ENCODE peak calls at places on chromosomes 5 and 9, in five cellular contexts. One of them, this sample, is unnamed. For H3K4me1, the result is how much of the 10 kb centered on the place peaks cover.

GRCh38 chr9:12133416-12133815 is 559.8 kb upstream of the TYRP1 start:
- DNase-seq in IMR-90: no peak
- DNase-seq in mesendoderm: no peak
- DNase-seq in PC-3: no peak
- DNase-seq in HepG2: no peak
- DNase-seq in this sample: no peak

GRCh38 chr5:146952168-146952567 is 73.6 kb upstream of the PPP2R2B start:
- DNase-seq in IMR-90: no peak
- DNase-seq in mesendoderm: no peak
- DNase-seq in PC-3: no peak
- DNase-seq in HepG2: no peak
- DNase-seq in this sample: no peak

GRCh38 chr5:91378683-91379601 is 4.2 kb downstream of the ARRDC3 start:
- DNase-seq in IMR-90: no peak
- DNase-seq in mesendoderm: peak
- DNase-seq in PC-3: peak
- DNase-seq in HepG2: no peak
- DNase-seq in this sample: no peak

GRCh38 chr9:29437515-29437914 is 1864.2 kb upstream of the C9orf72 start:
- DNase-seq in IMR-90: no peak
- DNase-seq in mesendoderm: no peak
- DNase-seq in PC-3: peak
- DNase-seq in HepG2: no peak
- DNase-seq in this sample: no peak

GRCh38 chr9:98280574-98280973 is 25.1 kb upstream of the TBC1D2 start:
- DNase-seq in IMR-90: no peak
- DNase-seq in mesendoderm: peak
- DNase-seq in PC-3: no peak
- DNase-seq in HepG2: no peak
- DNase-seq in this sample: peak

GRCh38 chr9:19154135-19154612 is 26.9 kb upstream of the PLIN2 start:
- DNase-seq in IMR-90: peak
- DNase-seq in mesendoderm: peak
- DNase-seq in PC-3: no peak
- DNase-seq in HepG2: peak
- DNase-seq in this sample: no peak

GRCh38 chr5:52692618-52693017 is 95.1 kb upstream of the ITGA1 start:
- DNase-seq in IMR-90: peak
- DNase-seq in mesendoderm: no peak
- DNase-seq in PC-3: no peak
- DNase-seq in HepG2: no peak
- DNase-seq in this sample: no peak

GRCh38 chr9:26234865-26235264 is 556.6 kb upstream of the TUSC1 start:
- DNase-seq in IMR-90: peak
- DNase-seq in mesendoderm: no peak
- DNase-seq in PC-3: no peak
- DNase-seq in HepG2: no peak
- DNase-seq in this sample: no peak

GRCh38 chr5:160787247-160787646 is 64.8 kb downstream of the ATP10B start:
- DNase-seq in IMR-90: no peak
- DNase-seq in mesendoderm: peak
- DNase-seq in PC-3: peak
- DNase-seq in HepG2: peak
- DNase-seq in this sample: peak

GRCh38 chr9:126791406-126792230 is 13.2 kb upstream of the ZBTB43 start:
- DNase-seq in IMR-90: peak
- DNase-seq in mesendoderm: peak
- DNase-seq in PC-3: peak
- DNase-seq in HepG2: peak
- DNase-seq in this sample: no peak

GRCh38 chr5:6545770-6546690 is 86.8 kb downstream of the NSUN2 start:
- DNase-seq in IMR-90: no peak
- DNase-seq in mesendoderm: no peak
- DNase-seq in PC-3: no peak
- DNase-seq in HepG2: no peak
- DNase-seq in this sample: peak

GRCh38 chr5:112228672-112229071 is 190.4 kb downstream of the EPB41L4A start:
- DNase-seq in IMR-90: peak
- DNase-seq in mesendoderm: peak
- DNase-seq in PC-3: peak
- DNase-seq in HepG2: no peak
- DNase-seq in this sample: peak

GRCh38 chr5:170120576-170120975 is 14.9 kb downstream of the FOXI1 start:
- DNase-seq in IMR-90: peak
- DNase-seq in mesendoderm: no peak
- DNase-seq in PC-3: peak
- DNase-seq in HepG2: no peak
- DNase-seq in this sample: no peak

GRCh38 chr5:134550271-134551214 is 25.1 kb downstream of the JADE2 start:
- DNase-seq in IMR-90: peak
- DNase-seq in mesendoderm: no peak
- DNase-seq in PC-3: no peak
- DNase-seq in HepG2: no peak
- DNase-seq in this sample: no peak

GRCh38 chr5:117454716-117455212 is 880.1 kb upstream of the SEMA6A start:
- DNase-seq in IMR-90: peak
- DNase-seq in mesendoderm: peak
- DNase-seq in PC-3: peak
- DNase-seq in HepG2: peak
- DNase-seq in this sample: peak
- H3K9ac ChIP-seq in IMR-90: no peak
- H3K9ac ChIP-seq in mesendoderm: no peak
- H3K9ac ChIP-seq in PC-3: no peak
- H3K9ac ChIP-seq in HepG2: no peak
- H3K9ac ChIP-seq in this sample: no peak

GRCh38 chr9:110161940-110162339 is 46.0 kb downstream of the C9orf152 start:
- DNase-seq in IMR-90: no peak
- DNase-seq in mesendoderm: no peak
- DNase-seq in PC-3: no peak
- DNase-seq in HepG2: no peak
- DNase-seq in this sample: no peak

GRCh38 chr9:110160163-110160562 is 47.8 kb downstream of the C9orf152 start:
- DNase-seq in IMR-90: peak
- DNase-seq in mesendoderm: no peak
- DNase-seq in PC-3: no peak
- DNase-seq in HepG2: no peak
- DNase-seq in this sample: no peak

GRCh38 chr9:110156902-110157301 is 51.1 kb downstream of the C9orf152 start:
- DNase-seq in IMR-90: no peak
- DNase-seq in mesendoderm: no peak
- DNase-seq in PC-3: no peak
- DNase-seq in HepG2: no peak
- DNase-seq in this sample: no peak

GRCh38 chr9:110157812-110158629 is 49.9 kb downstream of the C9orf152 start:
- DNase-seq in IMR-90: no peak
- DNase-seq in mesendoderm: no peak
- DNase-seq in PC-3: no peak
- DNase-seq in HepG2: no peak
- DNase-seq in this sample: no peak

DNA sequence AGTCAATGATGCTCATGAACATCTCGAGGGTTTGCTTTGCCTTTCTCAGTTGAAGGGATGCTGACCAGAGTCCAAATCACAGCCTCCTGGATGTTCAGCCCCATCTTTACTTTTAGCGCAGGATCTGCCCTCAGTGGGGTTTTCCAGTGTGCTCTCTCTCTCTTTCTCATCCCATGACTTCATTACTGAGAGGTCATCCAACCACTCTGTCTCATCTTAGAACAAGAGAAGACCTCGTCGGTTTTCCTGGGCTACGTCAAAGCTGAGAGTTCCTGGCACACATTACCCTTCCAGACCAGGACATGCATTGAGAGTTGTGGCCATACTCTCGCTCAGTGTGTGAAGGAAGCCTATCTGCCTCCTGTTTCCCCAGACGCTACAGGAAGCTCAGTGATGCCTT is 47.3 kb downstream of the C9orf152 start:
- DNase-seq in IMR-90: no peak
- DNase-seq in mesendoderm: no peak
- DNase-seq in PC-3: no peak
- DNase-seq in HepG2: no peak
- DNase-seq in this sample: no peak
- H3K4me1 ChIP-seq in IMR-90: under half
- H3K4me1 ChIP-seq in mesendoderm: under half
- H3K4me1 ChIP-seq in PC-3: under half
- H3K4me1 ChIP-seq in HepG2: under half
- H3K4me1 ChIP-seq in this sample: under half

DNA sequence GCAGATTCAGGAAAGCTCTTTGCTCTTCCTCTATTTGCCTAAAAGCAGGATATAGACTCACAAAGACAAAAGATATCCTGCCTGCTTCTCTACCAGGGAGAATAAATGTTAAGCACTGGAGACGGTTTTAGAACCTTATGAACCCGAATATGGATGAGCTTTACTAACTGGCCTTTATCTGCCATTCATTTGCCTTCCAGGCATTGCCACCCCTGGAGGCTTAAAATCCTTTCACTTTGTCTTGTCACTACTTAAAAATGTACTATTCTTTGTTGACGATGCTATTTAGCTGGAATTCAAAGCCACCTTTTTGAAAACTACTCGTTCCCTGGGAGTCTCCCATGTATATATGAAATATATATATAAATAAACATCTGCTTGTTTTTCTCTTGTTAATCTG is 23.2 kb upstream of the LVRN start:
- DNase-seq in IMR-90: no peak
- DNase-seq in mesendoderm: peak
- DNase-seq in PC-3: peak
- DNase-seq in HepG2: no peak
- DNase-seq in this sample: no peak
- H3K9ac ChIP-seq in IMR-90: no peak
- H3K9ac ChIP-seq in mesendoderm: no peak
- H3K9ac ChIP-seq in PC-3: no peak
- H3K9ac ChIP-seq in HepG2: no peak
- H3K9ac ChIP-seq in this sample: no peak

GRCh38 chr9:73179594-73179993 is 27.9 kb downstream of the ANXA1 start:
- DNase-seq in IMR-90: peak
- DNase-seq in mesendoderm: no peak
- DNase-seq in PC-3: peak
- DNase-seq in HepG2: no peak
- DNase-seq in this sample: no peak

GRCh38 chr9:73173526-73174411 is 22.1 kb downstream of the ANXA1 start:
- DNase-seq in IMR-90: no peak
- DNase-seq in mesendoderm: no peak
- DNase-seq in PC-3: no peak
- DNase-seq in HepG2: no peak
- DNase-seq in this sample: no peak

GRCh38 chr9:73172811-73173210 is 21.1 kb downstream of the ANXA1 start:
- DNase-seq in IMR-90: no peak
- DNase-seq in mesendoderm: no peak
- DNase-seq in PC-3: no peak
- DNase-seq in HepG2: no peak
- DNase-seq in this sample: no peak

GRCh38 chr9:73178044-73178443 is 26.4 kb downstream of the ANXA1 start:
- DNase-seq in IMR-90: no peak
- DNase-seq in mesendoderm: no peak
- DNase-seq in PC-3: no peak
- DNase-seq in HepG2: no peak
- DNase-seq in this sample: no peak

GRCh38 chr9:73176450-73176875 is 24.8 kb downstream of the ANXA1 start:
- DNase-seq in IMR-90: no peak
- DNase-seq in mesendoderm: no peak
- DNase-seq in PC-3: peak
- DNase-seq in HepG2: no peak
- DNase-seq in this sample: no peak
- H3K4me1 ChIP-seq in IMR-90: under half
- H3K4me1 ChIP-seq in mesendoderm: under half
- H3K4me1 ChIP-seq in PC-3: half or more
- H3K4me1 ChIP-seq in HepG2: under half
- H3K4me1 ChIP-seq in this sample: under half

GRCh38 chr5:310941-311434 is 10.5 kb upstream of the AHRR start:
- DNase-seq in IMR-90: peak
- DNase-seq in mesendoderm: no peak
- DNase-seq in PC-3: peak
- DNase-seq in HepG2: no peak
- DNase-seq in this sample: no peak
- H3K9ac ChIP-seq in IMR-90: no peak
- H3K9ac ChIP-seq in mesendoderm: no peak
- H3K9ac ChIP-seq in PC-3: peak
- H3K9ac ChIP-seq in HepG2: no peak
- H3K9ac ChIP-seq in this sample: no peak

GRCh38 chr5:165014439-165014838 is 1509.0 kb downstream of the MAT2B start:
- DNase-seq in IMR-90: no peak
- DNase-seq in mesendoderm: no peak
- DNase-seq in PC-3: no peak
- DNase-seq in HepG2: no peak
- DNase-seq in this sample: no peak
- H3K4me1 ChIP-seq in IMR-90: under half
- H3K4me1 ChIP-seq in mesendoderm: under half
- H3K4me1 ChIP-seq in PC-3: under half
- H3K4me1 ChIP-seq in HepG2: under half
- H3K4me1 ChIP-seq in this sample: under half

DNA sequence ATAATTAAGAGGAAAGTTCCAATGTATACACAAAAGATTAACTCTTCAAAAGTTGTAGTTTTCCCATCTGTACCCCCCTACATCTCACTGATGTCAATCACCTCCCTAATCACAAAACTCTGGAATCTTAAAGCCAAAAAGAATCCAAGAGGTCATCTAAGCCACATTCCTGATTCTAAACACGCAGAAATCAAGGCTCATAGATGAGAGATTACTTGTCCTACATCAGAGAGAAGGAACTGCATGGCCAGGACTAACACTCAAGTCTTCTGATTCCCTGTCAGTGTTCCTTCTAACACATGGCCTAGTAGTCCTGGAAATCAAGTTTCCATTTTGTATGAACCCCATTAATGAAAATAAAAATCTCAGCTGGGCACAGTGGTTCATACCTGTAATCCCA is 58.7 kb downstream of the MAPKAP1 start:
- DNase-seq in IMR-90: no peak
- DNase-seq in mesendoderm: no peak
- DNase-seq in PC-3: no peak
- DNase-seq in HepG2: no peak
- DNase-seq in this sample: no peak
- H3K9ac ChIP-seq in IMR-90: no peak
- H3K9ac ChIP-seq in mesendoderm: no peak
- H3K9ac ChIP-seq in PC-3: no peak
- H3K9ac ChIP-seq in HepG2: no peak
- H3K9ac ChIP-seq in this sample: no peak